ENCODE peak calls at places on chromosomes 16 and 17, in five cellular contexts. One of them, this sample, is unnamed.

GRCh38 chr17:41413353-41413752 is 11.0 kb downstream of the KRT37 start:
- DNase-seq in stimulated activated CD8-positive, alpha-beta memory T cell treated with anti-CD3 and anti-CD28 coated beads, Interleukin-12 subunit alpha, Interleukin-12 subunit beta, amount 100 ng/mL, for 4 hours: no peak
- DNase-seq in spleen: no peak
- DNase-seq in activated T-cell treated with anti-CD3 and anti-CD28 coated beads, Interleukin-2, amount 50 U/mL, for 24 hours: no peak
- DNase-seq in heart left ventricle: no peak
- DNase-seq in this sample: no peak

GRCh38 chr17:77501751-77502625 is 361.2 kb downstream of the SEC14L1 start:
- DNase-seq in spleen: peak
- DNase-seq in activated T-cell treated with anti-CD3 and anti-CD28 coated beads, Interleukin-2, amount 50 U/mL, for 24 hours: no peak
- DNase-seq in stimulated activated CD8-positive, alpha-beta memory T cell treated with anti-CD3 and anti-CD28 coated beads, Interleukin-12 subunit alpha, Interleukin-12 subunit beta, amount 100 ng/mL, for 4 hours: no peak
- DNase-seq in heart left ventricle: no peak
- DNase-seq in this sample: peak

GRCh38 chr16:84369938-84370627 is 1.7 kb downstream of the ATP2C2 start:
- DNase-seq in stimulated activated CD8-positive, alpha-beta memory T cell treated with anti-CD3 and anti-CD28 coated beads, Interleukin-12 subunit alpha, Interleukin-12 subunit beta, amount 100 ng/mL, for 4 hours: no peak
- DNase-seq in activated T-cell treated with anti-CD3 and anti-CD28 coated beads, Interleukin-2, amount 50 U/mL, for 24 hours: no peak
- DNase-seq in spleen: no peak
- DNase-seq in heart left ventricle: no peak
- DNase-seq in this sample: no peak

GRCh38 chr17:66950886-66951604 is 13.5 kb upstream of the CACNG4 start:
- DNase-seq in activated T-cell treated with anti-CD3 and anti-CD28 coated beads, Interleukin-2, amount 50 U/mL, for 24 hours: no peak
- DNase-seq in stimulated activated CD8-positive, alpha-beta memory T cell treated with anti-CD3 and anti-CD28 coated beads, Interleukin-12 subunit alpha, Interleukin-12 subunit beta, amount 100 ng/mL, for 4 hours: no peak
- DNase-seq in heart left ventricle: no peak
- DNase-seq in spleen: no peak
- DNase-seq in this sample: no peak

GRCh38 chr17:9922012-9922848 is 17.2 kb upstream of the RCVRN start:
- DNase-seq in spleen: no peak
- DNase-seq in activated T-cell treated with anti-CD3 and anti-CD28 coated beads, Interleukin-2, amount 50 U/mL, for 24 hours: no peak
- DNase-seq in heart left ventricle: no peak
- DNase-seq in stimulated activated CD8-positive, alpha-beta memory T cell treated with anti-CD3 and anti-CD28 coated beads, Interleukin-12 subunit alpha, Interleukin-12 subunit beta, amount 100 ng/mL, for 4 hours: no peak
- DNase-seq in this sample: no peak

GRCh38 chr16:88309174-88309904 is 73.4 kb upstream of the ZNF469 start:
- DNase-seq in stimulated activated CD8-positive, alpha-beta memory T cell treated with anti-CD3 and anti-CD28 coated beads, Interleukin-12 subunit alpha, Interleukin-12 subunit beta, amount 100 ng/mL, for 4 hours: no peak
- DNase-seq in spleen: no peak
- DNase-seq in heart left ventricle: peak
- DNase-seq in activated T-cell treated with anti-CD3 and anti-CD28 coated beads, Interleukin-2, amount 50 U/mL, for 24 hours: no peak
- DNase-seq in this sample: no peak

GRCh38 chr17:78411241-78411855 is 32.9 kb downstream of the PGS1 start:
- DNase-seq in heart left ventricle: no peak
- DNase-seq in stimulated activated CD8-positive, alpha-beta memory T cell treated with anti-CD3 and anti-CD28 coated beads, Interleukin-12 subunit alpha, Interleukin-12 subunit beta, amount 100 ng/mL, for 4 hours: no peak
- DNase-seq in spleen: peak
- DNase-seq in activated T-cell treated with anti-CD3 and anti-CD28 coated beads, Interleukin-2, amount 50 U/mL, for 24 hours: no peak
- DNase-seq in this sample: no peak

GRCh38 chr17:38877130-38877851 is 7.4 kb downstream of the LASP1 start:
- DNase-seq in activated T-cell treated with anti-CD3 and anti-CD28 coated beads, Interleukin-2, amount 50 U/mL, for 24 hours: no peak
- DNase-seq in stimulated activated CD8-positive, alpha-beta memory T cell treated with anti-CD3 and anti-CD28 coated beads, Interleukin-12 subunit alpha, Interleukin-12 subunit beta, amount 100 ng/mL, for 4 hours: no peak
- DNase-seq in spleen: peak
- DNase-seq in heart left ventricle: peak
- DNase-seq in this sample: no peak

GRCh38 chr17:19313066-19313745 is 49.3 kb downstream of the B9D1 start:
- DNase-seq in spleen: peak
- DNase-seq in heart left ventricle: no peak
- DNase-seq in activated T-cell treated with anti-CD3 and anti-CD28 coated beads, Interleukin-2, amount 50 U/mL, for 24 hours: no peak
- DNase-seq in stimulated activated CD8-positive, alpha-beta memory T cell treated with anti-CD3 and anti-CD28 coated beads, Interleukin-12 subunit alpha, Interleukin-12 subunit beta, amount 100 ng/mL, for 4 hours: no peak
- DNase-seq in this sample: no peak